ENCODE peak calls at places on chromosomes 5 and 9, in eight cellular contexts. G is SHP77; I is stimulated activated CD8-positive, alpha-beta memory T cell treated with anti-CD3 and anti-CD28 coated beads, Interleukin-2, amount 100 ng/mL, for 48 hours; N is GM20000; Z is hypothalamus; M is GM04503; C is NCI-H1105 treated with DMSO at 0.1 percent for 48 hours; F is BE2C. Q is an unnamed sample.

GRCh38 chr9:13915591-13916301 is 398.2 kb downstream of the NFIB start:
- DNase-seq in M (no peak), G (no peak), Z (no peak), F (no peak), N (no peak), C (no peak), I (no peak), Q (no peak)

GRCh38 chr5:175657593-175658271 is at the start of gene HRH2:
- DNase-seq in C (peak), M (no peak), F (no peak), G (no peak), N (no peak), I (no peak), Z (peak), Q (no peak)

GRCh38 chr9:27787941-27788340 is 214.7 kb upstream of the C9orf72 start:
- DNase-seq in F (no peak), C (no peak), M (no peak), Z (no peak), G (no peak), I (no peak), N (no peak), Q (no peak)

GRCh38 chr5:151107084-151107483 is 26.2 kb upstream of the TNIP1 start:
- DNase-seq in N (no peak), M (no peak), C (no peak), Z (no peak), F (no peak), G (no peak), I (no peak), Q (no peak)

GRCh38 chr9:88738708-88739107 is 203.7 kb downstream of the NXNL2 start:
- DNase-seq in C (no peak), Z (no peak), I (no peak), N (no peak), F (no peak), G (no peak), M (peak), Q (peak)

GRCh38 chr5:173741729-173742431 is 125.4 kb upstream of the BOD1 start:
- DNase-seq in F (no peak), I (no peak), M (no peak), Z (no peak), G (no peak), N (no peak), C (no peak), Q (no peak)

GRCh38 chr9:114282104-114282485 is 40.8 kb upstream of the ORM1 start:
- DNase-seq in M (no peak), I (no peak), N (no peak), Z (no peak), F (no peak), C (no peak), G (no peak), Q (no peak)

GRCh38 chr9:136019681-136020060 is 58.5 kb upstream of the UBAC1 start:
- DNase-seq in Z (no peak), N (no peak), I (no peak), F (peak), C (no peak), M (no peak), G (no peak), Q (no peak)

GRCh38 chr5:54673523-54674225 is 156.1 kb downstream of the SNX18 start:
- DNase-seq in I (no peak), N (peak), C (no peak), G (no peak), F (no peak), Z (no peak), M (no peak), Q (no peak)

GRCh38 chr9:78982849-78983248 is 588.9 kb upstream of the TLE4 start:
- DNase-seq in Z (no peak), F (no peak), M (no peak), I (no peak), C (no peak), G (no peak), N (no peak), Q (no peak)

GRCh38 chr5:172159016-172159415 is 29.0 kb downstream of the STK10 start:
- DNase-seq in G (no peak), N (no peak), I (no peak), M (no peak), Z (no peak), C (no peak), F (no peak), Q (no peak)